ENCODE peak calls at places on chromosomes 12 and 14, in four cellular contexts. T is progenitor cell of endocrine pancreas, O is Caco-2, I is NCI-H2081. P is an unnamed sample.

GRCh38 chr12:86052921-86053320 is 178.8 kb downstream of the NTS start:
- DNase-seq in T (no peak), O (no peak), I (no peak), P (no peak)

GRCh38 chr14:23351681-23352505 is 794 bp downstream of the SLC22A17 start:
- DNase-seq in T (no peak), O (no peak), I (no peak), P (peak)

GRCh38 chr14:79333198-79333546 is 878.1 kb downstream of the DIO2 start:
- DNase-seq in T (no peak), O (no peak), I (no peak), P (no peak)

GRCh38 chr14:104741803-104742251 is 11.1 kb upstream of the SIVA1 start:
- DNase-seq in T (no peak), O (no peak), I (no peak), P (no peak)

GRCh38 chr14:30214014-30214413 is 286.4 kb upstream of the PRKD1 start:
- DNase-seq in T (no peak), O (no peak), I (no peak), P (no peak)

GRCh38 chr12:57454566-57455373 is at the start of gene INHBE:
- DNase-seq in T (no peak), O (peak), I (no peak), P (no peak)

GRCh38 chr14:93789366-93790130 is 1.3 kb upstream of the PRIMA1 start:
- DNase-seq in T (no peak), O (no peak), I (no peak), P (no peak)

GRCh38 chr12:126952106-126953007 is 1314.6 kb upstream of the TMEM132C start:
- DNase-seq in T (no peak), O (no peak), I (no peak), P (no peak)

GRCh38 chr12:85672436-85672835 is 163.8 kb downstream of the RASSF9 start:
- DNase-seq in T (no peak), O (no peak), I (no peak), P (no peak)

GRCh38 chr12:6638305-6638704 is 2.5 kb upstream of the LPAR5 start:
- DNase-seq in T (no peak), O (no peak), I (no peak), P (no peak)

GRCh38 chr14:57617510-57617909 is 123.9 kb upstream of the CCDC198 start:
- DNase-seq in T (no peak), O (no peak), I (no peak), P (no peak)

GRCh38 chr14:31926123-31926522 is 151.0 kb upstream of the ARHGAP5 start:
- DNase-seq in T (no peak), O (no peak), I (peak), P (no peak)

GRCh38 chr14:104393898-104394605 is 185.5 kb upstream of the C14orf180 start:
- DNase-seq in T (no peak), O (no peak), I (no peak), P (peak)

GRCh38 chr12:83796527-83796926 is 1109.8 kb downstream of the TMTC2 start:
- DNase-seq in T (no peak), O (no peak), I (no peak), P (no peak)

GRCh38 chr14:35331605-35332516 is 39.7 kb downstream of the PSMA6 start:
- DNase-seq in T (no peak), O (peak), I (no peak), P (no peak)

GRCh38 chr12:113942209-113942608 is 23.9 kb downstream of the RBM19 start:
- DNase-seq in T (no peak), O (no peak), I (no peak), P (no peak)

P was measured in heart right ventricle.